ENCODE peak calls at places on chromosome 14, in nine cellular contexts. S is DND-41; R is NCI-H1417; D is endothelial cell; Q is CD4-positive, alpha-beta memory T cell; O is H4; C is tibial nerve; T is type B pancreatic cell; X is effector CD8-positive, alpha-beta T cell. B is an unnamed sample.

GRCh38 chr14:105205718-105206208 is 24.7 kb upstream of the NUDT14 start:
- DNase-seq in O (no peak), X (no peak), D (no peak), R (peak; percentile 84), C (no peak), Q (peak; percentile 33), T (no peak), S (no peak), B (no peak)

GRCh38 chr14:99030436-99030835 is 241.6 kb downstream of the BCL11B start:
- DNase-seq in R (no peak), Q (no peak), X (no peak), C (no peak), T (no peak), S (no peak), D (no peak), O (no peak), B (no peak)

GRCh38 chr14:73755434-73756014 is 41.3 kb upstream of the PNMA1 start:
- DNase-seq in R (no peak), Q (no peak), S (no peak), T (no peak), D (no peak), O (no peak), X (peak; percentile 19), C (no peak), B (no peak)

GRCh38 chr14:61351457-61351856 is 30.1 kb downstream of the PRKCH start:
- DNase-seq in Q (no peak), R (no peak), T (no peak), O (no peak), C (no peak), X (no peak), S (no peak), D (no peak), B (no peak)

GRCh38 chr14:83478741-83479140 is 1945.1 kb upstream of the SEL1L start:
- DNase-seq in X (no peak), C (no peak), R (peak; percentile 5), O (no peak), D (no peak), Q (no peak), T (no peak), S (no peak), B (no peak)

GRCh38 chr14:26163761-26164160 is 434.1 kb downstream of the NOVA1 start:
- DNase-seq in S (no peak), X (no peak), O (peak; percentile 11), C (no peak), T (no peak), R (peak; percentile 71), Q (no peak), D (peak; percentile 6), B (no peak)

GRCh38 chr14:91292476-91292875 is 48.0 kb upstream of the GPR68 start:
- DNase-seq in C (no peak), D (no peak), O (no peak), X (no peak), R (no peak), T (no peak), Q (peak; percentile 11), S (no peak), B (no peak)

GRCh38 chr14:95561001-95561412 is 26.2 kb downstream of the GLRX5 start:
- DNase-seq in S (peak; percentile 86), R (peak; percentile 96), T (peak; percentile 92), Q (peak; percentile 69), C (peak; percentile 94), X (peak; percentile 68), O (peak; percentile 82), D (peak; percentile 96), B (peak; percentile 75)

GRCh38 chr14:63174760-63175191 is 29.5 kb upstream of the RHOJ start:
- DNase-seq in R (peak; percentile 88), C (peak; percentile 59), O (peak; percentile 18), S (no peak), X (no peak), D (peak; percentile 40), T (no peak), Q (no peak), B (no peak)

GRCh38 chr14:104302794-104303405 is 164.5 kb downstream of the KIF26A start:
- DNase-seq in O (no peak), C (no peak), D (no peak), S (no peak), R (no peak), X (no peak), Q (no peak), T (no peak), B (no peak)

GRCh38 chr14:61512508-61512907 is 182.8 kb upstream of the HIF1A start:
- DNase-seq in C (no peak), S (no peak), D (no peak), Q (no peak), X (no peak), R (no peak), O (no peak), T (no peak), B (no peak)

GRCh38 chr14:68458840-68459469 is 333.9 kb downstream of the ZFP36L1 start:
- DNase-seq in R (no peak), C (peak; percentile 67), S (no peak), Q (no peak), D (peak; percentile 28), O (peak; percentile 92), X (no peak), T (no peak), B (no peak)

GRCh38 chr14:95895720-95896119 is 19.1 kb downstream of the TUNAR start:
- DNase-seq in Q (no peak), C (no peak), T (no peak), R (peak; percentile 34), S (peak; percentile 16), X (no peak), D (peak; percentile 50), O (no peak), B (no peak)

GRCh38 chr14:89504602-89505320 is 87.7 kb upstream of the FOXN3 start:
- DNase-seq in X (no peak), S (peak; percentile 46), T (peak; percentile 29), C (no peak), R (no peak), Q (no peak), D (no peak), O (peak; percentile 67), B (peak; percentile 17)

GRCh38 chr14:104802120-104802912 is 1.4 kb downstream of the ZBTB42 start:
- DNase-seq in D (no peak), Q (peak; percentile 27), R (peak; percentile 45), X (no peak), O (no peak), T (no peak), C (no peak), S (peak; percentile 33), B (no peak)

GRCh38 chr14:102408729-102409128 is 46.0 kb downstream of the TECPR2 start:
- DNase-seq in D (no peak), R (no peak), O (no peak), X (no peak), T (no peak), C (no peak), S (peak; percentile 25), Q (no peak), B (peak; percentile 16)

GRCh38 chr14:81018245-81018644 is 62.8 kb downstream of the TSHR start:
- DNase-seq in X (no peak), T (no peak), D (no peak), Q (no peak), R (no peak), S (no peak), C (no peak), O (no peak), B (no peak)

GRCh38 chr14:99753225-99754140 is 39.7 kb upstream of the EML1 start:
- DNase-seq in S (no peak), O (no peak), T (no peak), C (no peak), X (no peak), Q (no peak), R (peak; percentile 36), D (no peak), B (no peak)

GRCh38 chr14:26984318-26985177 is 386.7 kb upstream of the NOVA1 start:
- DNase-seq in R (peak; percentile 84), T (no peak), S (peak; percentile 20), X (no peak), Q (no peak), C (peak; percentile 94), D (peak; percentile 74), O (peak; percentile 56), B (no peak)

GRCh38 chr14:53964249-53964648 is 7.6 kb upstream of the BMP4 start:
- DNase-seq in C (no peak), Q (no peak), S (no peak), X (no peak), D (no peak), T (no peak), O (no peak), R (no peak), B (no peak)

GRCh38 chr14:100594625-100594951 is 7.4 kb upstream of the BEGAIN start:
- DNase-seq in O (no peak), S (no peak), Q (no peak), X (no peak), R (no peak), C (no peak), D (no peak), T (no peak), B (no peak)

GRCh38 chr14:75976838-75977237 is 5.0 kb downstream of the TGFB3 start:
- DNase-seq in D (no peak), X (no peak), C (no peak), O (no peak), S (no peak), Q (no peak), R (no peak), T (no peak), B (no peak)

GRCh38 chr14:63598821-63599220 is 42.9 kb downstream of the WDR89 start:
- DNase-seq in T (no peak), Q (no peak), S (no peak), D (no peak), R (no peak), C (no peak), O (no peak), X (no peak), B (no peak)